ENCODE peak calls at places on chromosomes 2 and 18, in four cellular contexts. P, D, R and J are unnamed samples.

GRCh38 chr2:96174251-96175144 is 29.3 kb upstream of the DUSP2 start:
- DNase-seq in D (peak; percentile 86), R (peak; percentile 75), P (no peak), J (peak; percentile 53)

GRCh38 chr2:55907686-55908085 is 15.9 kb downstream of the EFEMP1 start:
- DNase-seq in P (no peak), R (no peak), D (no peak), J (no peak)

GRCh38 chr2:217610411-217610814 is 392.4 kb downstream of the TNS1 start:
- DNase-seq in P (no peak), R (no peak), D (no peak), J (no peak)

GRCh38 chr18:49613141-49613641 is 51.3 kb downstream of the LIPG start:
- DNase-seq in D (no peak), R (no peak), P (no peak), J (no peak)

GRCh38 chr2:190979906-190980629 is 33.9 kb downstream of the STAT1 start:
- DNase-seq in R (peak; percentile 89), D (peak; percentile 49), P (no peak), J (no peak)

GRCh38 chr2:212414699-212415309 is 123.8 kb downstream of the ERBB4 start:
- DNase-seq in P (no peak), R (no peak), D (no peak), J (no peak)

GRCh38 chr2:170324640-170325046 is 146.7 kb downstream of the MYO3B start:
- DNase-seq in P (no peak), R (no peak), D (peak; percentile 12), J (no peak)

GRCh38 chr2:20675701-20676352 is 8.9 kb downstream of the GDF7 start:
- DNase-seq in D (peak; percentile 72), R (no peak), P (no peak), J (no peak)

GRCh38 chr2:196927318-196928225 is 1.1 kb upstream of the PGAP1 start:
- DNase-seq in D (no peak), R (no peak), P (no peak), J (no peak)

GRCh38 chr2:72077702-72078169 is 69.9 kb downstream of the CYP26B1 start:
- DNase-seq in D (no peak), P (no peak), R (no peak), J (no peak)

GRCh38 chr2:129903586-129904425 is 75.7 kb upstream of the RAB6C start:
- DNase-seq in R (no peak), P (no peak), D (no peak), J (no peak)

GRCh38 chr2:39488450-39488849 is 51.4 kb upstream of the MAP4K3 start:
- DNase-seq in R (no peak), P (no peak), D (no peak), J (no peak)

GRCh38 chr2:176626796-176627195 is 357.6 kb downstream of the MTX2 start:
- DNase-seq in R (no peak), P (no peak), D (no peak), J (no peak)

GRCh38 chr2:199230091-199230490 is 227.6 kb downstream of the SATB2 start:
- DNase-seq in P (no peak), D (no peak), R (no peak), J (no peak)

GRCh38 chr2:121633463-121633862 is 15.8 kb downstream of the CLASP1 start:
- DNase-seq in R (no peak), D (no peak), P (no peak), J (peak; percentile 29)

GRCh38 chr2:172848549-172848948 is 112.9 kb downstream of the RAPGEF4 start:
- DNase-seq in P (no peak), R (no peak), D (no peak), J (no peak)

GRCh38 chr18:22439447-22439846 is 21.7 kb upstream of the CTAGE1 start:
- DNase-seq in R (no peak), D (no peak), P (no peak), J (no peak)

GRCh38 chr18:76255070-76255683 is 239.9 kb downstream of the ZNF516 start:
- DNase-seq in D (no peak), P (no peak), R (no peak), J (no peak)

GRCh38 chr2:198004921-198005829 is 200.8 kb downstream of the PLCL1 start:
- DNase-seq in R (no peak), P (no peak), D (peak; percentile 16), J (no peak)

GRCh38 chr18:50038448-50038847 is 156.5 kb downstream of the MYO5B start:
- DNase-seq in D (no peak), P (no peak), R (no peak), J (no peak)

GRCh38 chr2:181258761-181259160 is 198.4 kb upstream of the ITGA4 start:
- DNase-seq in D (no peak), R (no peak), P (no peak), J (no peak)

GRCh38 chr18:73004260-73004659 is 136.5 kb upstream of the NETO1 start:
- DNase-seq in R (no peak), P (no peak), D (no peak), J (no peak)

GRCh38 chr2:238286987-238287386 is 1.4 kb downstream of the PER2 start:
- DNase-seq in P (no peak), D (no peak), R (no peak), J (peak; percentile 64)

GRCh38 chr2:216222650-216223352 is 113.7 kb downstream of the XRCC5 start:
- DNase-seq in P (no peak), D (no peak), R (no peak), J (no peak)

GRCh38 chr2:165328272-165328671 is 89.1 kb downstream of the SCN2A start:
- DNase-seq in P (no peak), D (no peak), R (peak; percentile 15), J (no peak)

DNA sequence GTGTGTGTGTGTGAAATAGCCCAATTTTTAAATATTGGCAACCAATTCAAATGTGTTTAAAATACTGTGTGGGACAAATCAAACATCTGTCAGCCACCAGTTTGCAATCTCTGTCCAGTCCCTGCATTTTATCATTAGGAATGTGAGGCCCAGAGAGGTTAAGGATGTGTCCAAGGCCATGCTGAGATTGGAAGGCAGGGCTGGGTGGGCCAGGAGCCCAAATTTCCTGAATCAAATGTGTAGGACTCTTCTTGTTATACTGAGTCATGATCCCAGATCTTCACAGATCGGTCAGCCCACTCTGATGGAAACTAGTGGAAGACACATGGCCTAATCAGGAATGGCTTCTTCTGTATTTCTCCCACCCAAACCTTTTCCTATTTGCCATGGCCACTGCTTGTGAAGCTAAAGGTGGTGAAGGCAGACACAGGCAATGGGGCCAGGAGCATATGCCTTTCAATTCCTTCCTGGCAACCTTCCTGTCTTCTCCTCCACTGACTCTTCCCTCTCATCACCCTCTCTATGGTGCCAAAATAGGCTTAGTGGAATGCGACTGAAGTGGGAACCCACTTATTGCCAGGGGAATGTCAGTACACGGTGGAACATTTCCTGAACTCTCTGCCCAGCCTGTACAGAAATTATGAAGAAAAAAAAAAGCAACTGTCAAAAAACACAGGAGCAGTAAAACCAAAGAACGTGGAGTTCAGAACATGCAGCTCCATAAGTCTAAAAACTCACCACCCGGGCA is 35.5 kb downstream of the ZEB2 start:
- DNase-seq in D (no peak), R (no peak), P (no peak), J (no peak)
- TF ChIP-seq POLR2A in D (no peak), R (no peak), P (no peak), J (no peak)

DNA sequence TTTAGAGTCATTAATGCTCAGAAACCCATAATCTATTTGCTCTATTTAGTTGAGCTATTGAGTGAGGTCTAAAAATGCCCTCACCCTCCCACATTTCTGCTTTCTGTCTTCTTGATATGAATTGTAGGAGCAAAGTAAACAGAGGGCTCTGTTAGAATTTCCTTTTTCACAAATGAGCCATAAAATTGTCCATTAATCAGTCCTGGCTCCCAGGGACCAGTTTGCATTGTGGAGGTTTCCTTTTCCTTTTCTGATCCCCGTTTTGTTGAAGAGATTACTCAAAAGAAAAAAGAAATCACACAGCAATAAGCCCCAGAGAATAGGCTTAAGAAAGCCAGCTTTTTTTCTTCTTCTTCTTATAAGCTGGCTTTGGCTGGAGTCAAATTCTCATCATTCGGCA is 476.7 kb downstream of the EPHA4 start:
- DNase-seq in D (no peak), P (no peak), R (no peak), J (no peak)
- H3K27ac ChIP-seq in D (no peak overlapping the region), P (no peak overlapping the region), R (no peak overlapping the region), J (no peak overlapping the region)

GRCh38 chr18:12334280-12335262 is 26.5 kb downstream of the TUBB6 start:
- DNase-seq in D (no peak), R (no peak), P (no peak), J (no peak)

GRCh38 chr18:12338382-12338781 is 30.3 kb downstream of the TUBB6 start:
- DNase-seq in D (no peak), R (no peak), P (no peak), J (no peak)

GRCh38 chr18:12335503-12335902 is 27.5 kb downstream of the TUBB6 start:
- DNase-seq in D (no peak), P (no peak), R (no peak), J (no peak)

GRCh38 chr18:12336251-12336650 is 28.2 kb downstream of the TUBB6 start:
- DNase-seq in P (no peak), R (no peak), D (no peak), J (no peak)

GRCh38 chr18:12336887-12337286 is 28.8 kb downstream of the TUBB6 start:
- DNase-seq in D (no peak), R (no peak), P (no peak), J (no peak)
- H3K36me3 ChIP-seq in D (peaks cover 38% of the 10 kb centered on the region), R (peaks cover 92% of the 10 kb centered on the region), P (peaks cover 80% of the 10 kb centered on the region), J (peaks cover 61% of the 10 kb centered on the region)

DNA sequence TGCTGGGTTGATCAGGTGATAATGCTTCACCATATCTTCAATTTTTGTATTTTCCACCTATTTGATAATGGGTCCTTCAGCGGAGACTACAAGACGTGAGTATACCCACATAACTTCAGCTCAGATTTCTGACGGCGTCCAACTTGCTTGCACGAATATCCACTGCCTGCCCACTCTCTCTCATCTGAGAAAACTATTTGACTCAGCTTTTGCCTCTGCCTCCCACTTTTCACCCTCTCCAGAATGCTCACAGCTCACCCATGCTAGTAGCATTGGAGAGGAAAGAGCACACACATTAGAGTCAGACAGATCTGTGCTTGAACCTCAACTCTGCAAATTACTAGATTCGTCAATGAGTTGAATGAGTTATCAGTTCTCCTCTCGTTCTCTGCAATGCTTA is 166.8 kb downstream of the BCL2 start:
- DNase-seq in P (no peak), R (no peak), D (no peak), J (no peak)
- TF ChIP-seq POLR2A in P (no peak), R (no peak), D (no peak), J (no peak)